ENCODE peak calls at places on chromosomes 3 and 15, in ten cellular contexts. One of them, this sample, is unnamed.
A peak's percentile ranks its signal among the peaks of the same experiment; 100 is the strongest.

GRCh38 chr3:178155521-178155920 is 380.7 kb upstream of the KCNMB2 start:
- DNase-seq in anterior cingulate cortex: no peak
- DNase-seq in cardiac fibroblast: no peak
- DNase-seq in Ammon's horn: no peak
- DNase-seq in GM04504: no peak
- DNase-seq in CD4-positive, alpha-beta T cell: no peak
- DNase-seq in ecto neural progenitor cell: no peak
- DNase-seq in WTC11: no peak
- DNase-seq in activated T-cell treated with anti-CD3 and anti-CD28 coated beads for 24 hours: no peak
- DNase-seq in stimulated activated CD4-positive, alpha-beta T cell treated with anti-CD3 and anti-CD28 coated beads, Interleukin-1b, Interleukin-23, amount 100 ng/mL, for 24 hours: no peak
- DNase-seq in this sample: no peak

GRCh38 chr3:37943631-37944242 is 46.8 kb upstream of the VILL start:
- DNase-seq in anterior cingulate cortex: no peak
- DNase-seq in cardiac fibroblast: no peak
- DNase-seq in Ammon's horn: no peak
- DNase-seq in GM04504: no peak
- DNase-seq in CD4-positive, alpha-beta T cell: no peak
- DNase-seq in ecto neural progenitor cell: no peak
- DNase-seq in WTC11: no peak
- DNase-seq in activated T-cell treated with anti-CD3 and anti-CD28 coated beads for 24 hours: no peak
- DNase-seq in stimulated activated CD4-positive, alpha-beta T cell treated with anti-CD3 and anti-CD28 coated beads, Interleukin-1b, Interleukin-23, amount 100 ng/mL, for 24 hours: no peak
- DNase-seq in this sample: no peak

GRCh38 chr3:180135101-180135500 is 98.4 kb upstream of the PEX5L start:
- DNase-seq in anterior cingulate cortex: no peak
- DNase-seq in cardiac fibroblast: no peak
- DNase-seq in Ammon's horn: no peak
- DNase-seq in GM04504: no peak
- DNase-seq in CD4-positive, alpha-beta T cell: no peak
- DNase-seq in ecto neural progenitor cell: no peak
- DNase-seq in WTC11: no peak
- DNase-seq in activated T-cell treated with anti-CD3 and anti-CD28 coated beads for 24 hours: no peak
- DNase-seq in stimulated activated CD4-positive, alpha-beta T cell treated with anti-CD3 and anti-CD28 coated beads, Interleukin-1b, Interleukin-23, amount 100 ng/mL, for 24 hours: no peak
- DNase-seq in this sample: no peak

GRCh38 chr3:152419748-152420147 is 151.0 kb downstream of the MBNL1 start:
- DNase-seq in anterior cingulate cortex: no peak
- DNase-seq in cardiac fibroblast: no peak
- DNase-seq in Ammon's horn: no peak
- DNase-seq in GM04504: no peak
- DNase-seq in CD4-positive, alpha-beta T cell: no peak
- DNase-seq in ecto neural progenitor cell: no peak
- DNase-seq in WTC11: no peak
- DNase-seq in activated T-cell treated with anti-CD3 and anti-CD28 coated beads for 24 hours: no peak
- DNase-seq in stimulated activated CD4-positive, alpha-beta T cell treated with anti-CD3 and anti-CD28 coated beads, Interleukin-1b, Interleukin-23, amount 100 ng/mL, for 24 hours: no peak
- DNase-seq in this sample: peak; percentile 71

GRCh38 chr3:30747771-30748281 is 141.4 kb downstream of the TGFBR2 start:
- DNase-seq in anterior cingulate cortex: no peak
- DNase-seq in cardiac fibroblast: peak; percentile 61
- DNase-seq in Ammon's horn: peak; percentile 13
- DNase-seq in GM04504: peak; percentile 20
- DNase-seq in CD4-positive, alpha-beta T cell: no peak
- DNase-seq in ecto neural progenitor cell: no peak
- DNase-seq in WTC11: no peak
- DNase-seq in activated T-cell treated with anti-CD3 and anti-CD28 coated beads for 24 hours: no peak
- DNase-seq in stimulated activated CD4-positive, alpha-beta T cell treated with anti-CD3 and anti-CD28 coated beads, Interleukin-1b, Interleukin-23, amount 100 ng/mL, for 24 hours: no peak
- DNase-seq in this sample: no peak

GRCh38 chr15:69548771-69549170 is 96.2 kb downstream of the RPLP1 start:
- DNase-seq in anterior cingulate cortex: no peak
- DNase-seq in cardiac fibroblast: no peak
- DNase-seq in Ammon's horn: no peak
- DNase-seq in GM04504: no peak
- DNase-seq in CD4-positive, alpha-beta T cell: no peak
- DNase-seq in ecto neural progenitor cell: no peak
- DNase-seq in WTC11: no peak
- DNase-seq in activated T-cell treated with anti-CD3 and anti-CD28 coated beads for 24 hours: no peak
- DNase-seq in stimulated activated CD4-positive, alpha-beta T cell treated with anti-CD3 and anti-CD28 coated beads, Interleukin-1b, Interleukin-23, amount 100 ng/mL, for 24 hours: no peak
- DNase-seq in this sample: no peak

GRCh38 chr3:64311424-64311920 is 86.2 kb upstream of the PRICKLE2 start:
- DNase-seq in anterior cingulate cortex: no peak
- DNase-seq in cardiac fibroblast: peak; percentile 45
- DNase-seq in Ammon's horn: no peak
- DNase-seq in GM04504: no peak
- DNase-seq in CD4-positive, alpha-beta T cell: no peak
- DNase-seq in ecto neural progenitor cell: no peak
- DNase-seq in WTC11: no peak
- DNase-seq in activated T-cell treated with anti-CD3 and anti-CD28 coated beads for 24 hours: no peak
- DNase-seq in stimulated activated CD4-positive, alpha-beta T cell treated with anti-CD3 and anti-CD28 coated beads, Interleukin-1b, Interleukin-23, amount 100 ng/mL, for 24 hours: no peak
- DNase-seq in this sample: no peak

GRCh38 chr3:49972656-49973055 is 32.7 kb downstream of the RBM6 start:
- DNase-seq in anterior cingulate cortex: no peak
- DNase-seq in cardiac fibroblast: no peak
- DNase-seq in Ammon's horn: no peak
- DNase-seq in GM04504: no peak
- DNase-seq in CD4-positive, alpha-beta T cell: no peak
- DNase-seq in ecto neural progenitor cell: no peak
- DNase-seq in WTC11: no peak
- DNase-seq in activated T-cell treated with anti-CD3 and anti-CD28 coated beads for 24 hours: no peak
- DNase-seq in stimulated activated CD4-positive, alpha-beta T cell treated with anti-CD3 and anti-CD28 coated beads, Interleukin-1b, Interleukin-23, amount 100 ng/mL, for 24 hours: no peak
- DNase-seq in this sample: no peak

GRCh38 chr3:36494461-36495109 is 114.3 kb downstream of the STAC start:
- DNase-seq in anterior cingulate cortex: no peak
- DNase-seq in cardiac fibroblast: peak; percentile 71
- DNase-seq in Ammon's horn: no peak
- DNase-seq in GM04504: peak; percentile 85
- DNase-seq in CD4-positive, alpha-beta T cell: no peak
- DNase-seq in ecto neural progenitor cell: no peak
- DNase-seq in WTC11: no peak
- DNase-seq in activated T-cell treated with anti-CD3 and anti-CD28 coated beads for 24 hours: no peak
- DNase-seq in stimulated activated CD4-positive, alpha-beta T cell treated with anti-CD3 and anti-CD28 coated beads, Interleukin-1b, Interleukin-23, amount 100 ng/mL, for 24 hours: no peak
- DNase-seq in this sample: no peak

GRCh38 chr3:58625196-58625595 is 41.4 kb downstream of the FAM3D start:
- DNase-seq in anterior cingulate cortex: no peak
- DNase-seq in cardiac fibroblast: no peak
- DNase-seq in Ammon's horn: no peak
- DNase-seq in GM04504: no peak
- DNase-seq in CD4-positive, alpha-beta T cell: no peak
- DNase-seq in ecto neural progenitor cell: no peak
- DNase-seq in WTC11: no peak
- DNase-seq in activated T-cell treated with anti-CD3 and anti-CD28 coated beads for 24 hours: no peak
- DNase-seq in stimulated activated CD4-positive, alpha-beta T cell treated with anti-CD3 and anti-CD28 coated beads, Interleukin-1b, Interleukin-23, amount 100 ng/mL, for 24 hours: no peak
- DNase-seq in this sample: no peak

GRCh38 chr3:162629372-162629771 is 1132.8 kb downstream of the OTOL1 start:
- DNase-seq in anterior cingulate cortex: no peak
- DNase-seq in cardiac fibroblast: no peak
- DNase-seq in Ammon's horn: no peak
- DNase-seq in GM04504: no peak
- DNase-seq in CD4-positive, alpha-beta T cell: no peak
- DNase-seq in ecto neural progenitor cell: no peak
- DNase-seq in WTC11: no peak
- DNase-seq in activated T-cell treated with anti-CD3 and anti-CD28 coated beads for 24 hours: no peak
- DNase-seq in stimulated activated CD4-positive, alpha-beta T cell treated with anti-CD3 and anti-CD28 coated beads, Interleukin-1b, Interleukin-23, amount 100 ng/mL, for 24 hours: no peak
- DNase-seq in this sample: no peak

GRCh38 chr15:65305776-65306175 is 1.3 kb downstream of the RNU5B-1 start:
- DNase-seq in anterior cingulate cortex: no peak
- DNase-seq in cardiac fibroblast: no peak
- DNase-seq in Ammon's horn: no peak
- DNase-seq in GM04504: no peak
- DNase-seq in CD4-positive, alpha-beta T cell: no peak
- DNase-seq in ecto neural progenitor cell: no peak
- DNase-seq in WTC11: no peak
- DNase-seq in activated T-cell treated with anti-CD3 and anti-CD28 coated beads for 24 hours: no peak
- DNase-seq in stimulated activated CD4-positive, alpha-beta T cell treated with anti-CD3 and anti-CD28 coated beads, Interleukin-1b, Interleukin-23, amount 100 ng/mL, for 24 hours: no peak
- DNase-seq in this sample: no peak

GRCh38 chr3:133014325-133014724 is 23.9 kb upstream of the TMEM108 start:
- DNase-seq in anterior cingulate cortex: no peak
- DNase-seq in cardiac fibroblast: no peak
- DNase-seq in Ammon's horn: no peak
- DNase-seq in GM04504: no peak
- DNase-seq in CD4-positive, alpha-beta T cell: no peak
- DNase-seq in ecto neural progenitor cell: no peak
- DNase-seq in WTC11: no peak
- DNase-seq in activated T-cell treated with anti-CD3 and anti-CD28 coated beads for 24 hours: no peak
- DNase-seq in stimulated activated CD4-positive, alpha-beta T cell treated with anti-CD3 and anti-CD28 coated beads, Interleukin-1b, Interleukin-23, amount 100 ng/mL, for 24 hours: no peak
- DNase-seq in this sample: no peak

GRCh38 chr3:175346573-175347356 is 487.6 kb downstream of the NAALADL2 start:
- DNase-seq in anterior cingulate cortex: peak; percentile 1
- DNase-seq in cardiac fibroblast: peak; percentile 94
- DNase-seq in Ammon's horn: peak; percentile 75
- DNase-seq in GM04504: peak; percentile 87
- DNase-seq in CD4-positive, alpha-beta T cell: no peak
- DNase-seq in ecto neural progenitor cell: no peak
- DNase-seq in WTC11: no peak
- DNase-seq in activated T-cell treated with anti-CD3 and anti-CD28 coated beads for 24 hours: no peak
- DNase-seq in stimulated activated CD4-positive, alpha-beta T cell treated with anti-CD3 and anti-CD28 coated beads, Interleukin-1b, Interleukin-23, amount 100 ng/mL, for 24 hours: no peak
- DNase-seq in this sample: no peak

GRCh38 chr3:139764936-139765335 is 87.2 kb upstream of the NMNAT3 start:
- DNase-seq in anterior cingulate cortex: no peak
- DNase-seq in cardiac fibroblast: peak; percentile 49
- DNase-seq in Ammon's horn: no peak
- DNase-seq in GM04504: peak; percentile 75
- DNase-seq in CD4-positive, alpha-beta T cell: no peak
- DNase-seq in ecto neural progenitor cell: no peak
- DNase-seq in WTC11: no peak
- DNase-seq in activated T-cell treated with anti-CD3 and anti-CD28 coated beads for 24 hours: no peak
- DNase-seq in stimulated activated CD4-positive, alpha-beta T cell treated with anti-CD3 and anti-CD28 coated beads, Interleukin-1b, Interleukin-23, amount 100 ng/mL, for 24 hours: no peak
- DNase-seq in this sample: no peak

GRCh38 chr3:8759038-8759755 is 10.2 kb downstream of the OXTR start:
- DNase-seq in anterior cingulate cortex: no peak
- DNase-seq in cardiac fibroblast: no peak
- DNase-seq in Ammon's horn: no peak
- DNase-seq in GM04504: no peak
- DNase-seq in CD4-positive, alpha-beta T cell: no peak
- DNase-seq in ecto neural progenitor cell: no peak
- DNase-seq in WTC11: no peak
- DNase-seq in activated T-cell treated with anti-CD3 and anti-CD28 coated beads for 24 hours: no peak
- DNase-seq in stimulated activated CD4-positive, alpha-beta T cell treated with anti-CD3 and anti-CD28 coated beads, Interleukin-1b, Interleukin-23, amount 100 ng/mL, for 24 hours: no peak
- DNase-seq in this sample: no peak

GRCh38 chr3:143291826-143292447 is 172.4 kb downstream of the CHST2 start:
- DNase-seq in anterior cingulate cortex: no peak
- DNase-seq in cardiac fibroblast: peak; percentile 49
- DNase-seq in Ammon's horn: peak; percentile 24
- DNase-seq in GM04504: no peak
- DNase-seq in CD4-positive, alpha-beta T cell: no peak
- DNase-seq in ecto neural progenitor cell: no peak
- DNase-seq in WTC11: no peak
- DNase-seq in activated T-cell treated with anti-CD3 and anti-CD28 coated beads for 24 hours: no peak
- DNase-seq in stimulated activated CD4-positive, alpha-beta T cell treated with anti-CD3 and anti-CD28 coated beads, Interleukin-1b, Interleukin-23, amount 100 ng/mL, for 24 hours: no peak
- DNase-seq in this sample: no peak

GRCh38 chr3:143604849-143605660 is 243.2 kb downstream of the SLC9A9 start:
- DNase-seq in anterior cingulate cortex: no peak
- DNase-seq in cardiac fibroblast: peak; percentile 13
- DNase-seq in Ammon's horn: peak; percentile 32
- DNase-seq in GM04504: no peak
- DNase-seq in CD4-positive, alpha-beta T cell: no peak
- DNase-seq in ecto neural progenitor cell: no peak
- DNase-seq in WTC11: no peak
- DNase-seq in activated T-cell treated with anti-CD3 and anti-CD28 coated beads for 24 hours: no peak
- DNase-seq in stimulated activated CD4-positive, alpha-beta T cell treated with anti-CD3 and anti-CD28 coated beads, Interleukin-1b, Interleukin-23, amount 100 ng/mL, for 24 hours: no peak
- DNase-seq in this sample: no peak

GRCh38 chr3:81909756-81910155 is 148.3 kb upstream of the GBE1 start:
- DNase-seq in anterior cingulate cortex: no peak
- DNase-seq in cardiac fibroblast: no peak
- DNase-seq in Ammon's horn: no peak
- DNase-seq in GM04504: no peak
- DNase-seq in CD4-positive, alpha-beta T cell: no peak
- DNase-seq in ecto neural progenitor cell: no peak
- DNase-seq in WTC11: no peak
- DNase-seq in activated T-cell treated with anti-CD3 and anti-CD28 coated beads for 24 hours: no peak
- DNase-seq in stimulated activated CD4-positive, alpha-beta T cell treated with anti-CD3 and anti-CD28 coated beads, Interleukin-1b, Interleukin-23, amount 100 ng/mL, for 24 hours: no peak
- DNase-seq in this sample: no peak

GRCh38 chr3:159418571-159419526 is 569.8 kb upstream of the IL12A start:
- DNase-seq in anterior cingulate cortex: no peak
- DNase-seq in cardiac fibroblast: peak; percentile 61
- DNase-seq in Ammon's horn: no peak
- DNase-seq in GM04504: no peak
- DNase-seq in CD4-positive, alpha-beta T cell: no peak
- DNase-seq in ecto neural progenitor cell: no peak
- DNase-seq in WTC11: no peak
- DNase-seq in activated T-cell treated with anti-CD3 and anti-CD28 coated beads for 24 hours: no peak
- DNase-seq in stimulated activated CD4-positive, alpha-beta T cell treated with anti-CD3 and anti-CD28 coated beads, Interleukin-1b, Interleukin-23, amount 100 ng/mL, for 24 hours: no peak
- DNase-seq in this sample: no peak

GRCh38 chr15:50685191-50685975 is 1.2 kb downstream of the TRPM7 start:
- DNase-seq in anterior cingulate cortex: no peak
- DNase-seq in cardiac fibroblast: peak; percentile 29
- DNase-seq in Ammon's horn: peak; percentile 2
- DNase-seq in GM04504: no peak
- DNase-seq in CD4-positive, alpha-beta T cell: no peak
- DNase-seq in ecto neural progenitor cell: no peak
- DNase-seq in WTC11: no peak
- DNase-seq in activated T-cell treated with anti-CD3 and anti-CD28 coated beads for 24 hours: no peak
- DNase-seq in stimulated activated CD4-positive, alpha-beta T cell treated with anti-CD3 and anti-CD28 coated beads, Interleukin-1b, Interleukin-23, amount 100 ng/mL, for 24 hours: no peak
- DNase-seq in this sample: no peak

GRCh38 chr3:100603449-100603848 is 6.0 kb upstream of the ADGRG7 start:
- DNase-seq in anterior cingulate cortex: no peak
- DNase-seq in cardiac fibroblast: peak; percentile 48
- DNase-seq in Ammon's horn: no peak
- DNase-seq in GM04504: no peak
- DNase-seq in CD4-positive, alpha-beta T cell: no peak
- DNase-seq in ecto neural progenitor cell: no peak
- DNase-seq in WTC11: no peak
- DNase-seq in activated T-cell treated with anti-CD3 and anti-CD28 coated beads for 24 hours: no peak
- DNase-seq in stimulated activated CD4-positive, alpha-beta T cell treated with anti-CD3 and anti-CD28 coated beads, Interleukin-1b, Interleukin-23, amount 100 ng/mL, for 24 hours: no peak
- DNase-seq in this sample: no peak

GRCh38 chr3:60536420-60536819 is 714.8 kb downstream of the FHIT start:
- DNase-seq in anterior cingulate cortex: no peak
- DNase-seq in cardiac fibroblast: no peak
- DNase-seq in Ammon's horn: no peak
- DNase-seq in GM04504: no peak
- DNase-seq in CD4-positive, alpha-beta T cell: no peak
- DNase-seq in ecto neural progenitor cell: no peak
- DNase-seq in WTC11: no peak
- DNase-seq in activated T-cell treated with anti-CD3 and anti-CD28 coated beads for 24 hours: no peak
- DNase-seq in stimulated activated CD4-positive, alpha-beta T cell treated with anti-CD3 and anti-CD28 coated beads, Interleukin-1b, Interleukin-23, amount 100 ng/mL, for 24 hours: no peak
- DNase-seq in this sample: no peak

GRCh38 chr15:26007151-26007550 is 144.0 kb upstream of the ATP10A start:
- DNase-seq in anterior cingulate cortex: no peak
- DNase-seq in cardiac fibroblast: no peak
- DNase-seq in Ammon's horn: no peak
- DNase-seq in GM04504: no peak
- DNase-seq in CD4-positive, alpha-beta T cell: no peak
- DNase-seq in ecto neural progenitor cell: no peak
- DNase-seq in WTC11: no peak
- DNase-seq in activated T-cell treated with anti-CD3 and anti-CD28 coated beads for 24 hours: no peak
- DNase-seq in stimulated activated CD4-positive, alpha-beta T cell treated with anti-CD3 and anti-CD28 coated beads, Interleukin-1b, Interleukin-23, amount 100 ng/mL, for 24 hours: no peak
- DNase-seq in this sample: no peak

GRCh38 chr15:61921093-61921492 is 139.2 kb downstream of the VPS13C start:
- DNase-seq in anterior cingulate cortex: no peak
- DNase-seq in cardiac fibroblast: no peak
- DNase-seq in Ammon's horn: no peak
- DNase-seq in GM04504: no peak
- DNase-seq in CD4-positive, alpha-beta T cell: no peak
- DNase-seq in ecto neural progenitor cell: no peak
- DNase-seq in WTC11: no peak
- DNase-seq in activated T-cell treated with anti-CD3 and anti-CD28 coated beads for 24 hours: no peak
- DNase-seq in stimulated activated CD4-positive, alpha-beta T cell treated with anti-CD3 and anti-CD28 coated beads, Interleukin-1b, Interleukin-23, amount 100 ng/mL, for 24 hours: no peak
- DNase-seq in this sample: no peak

GRCh38 chr3:37729119-37729518 is 132.6 kb upstream of the CTDSPL start:
- DNase-seq in anterior cingulate cortex: no peak
- DNase-seq in cardiac fibroblast: peak; percentile 38
- DNase-seq in Ammon's horn: no peak
- DNase-seq in GM04504: no peak
- DNase-seq in CD4-positive, alpha-beta T cell: no peak
- DNase-seq in ecto neural progenitor cell: no peak
- DNase-seq in WTC11: no peak
- DNase-seq in activated T-cell treated with anti-CD3 and anti-CD28 coated beads for 24 hours: no peak
- DNase-seq in stimulated activated CD4-positive, alpha-beta T cell treated with anti-CD3 and anti-CD28 coated beads, Interleukin-1b, Interleukin-23, amount 100 ng/mL, for 24 hours: no peak
- DNase-seq in this sample: no peak

GRCh38 chr15:67548862-67549651 is 6.6 kb downstream of the MAP2K5 start:
- DNase-seq in anterior cingulate cortex: peak; percentile 28
- DNase-seq in cardiac fibroblast: no peak
- DNase-seq in Ammon's horn: peak; percentile 85
- DNase-seq in GM04504: no peak
- DNase-seq in CD4-positive, alpha-beta T cell: no peak
- DNase-seq in ecto neural progenitor cell: peak; percentile 80
- DNase-seq in WTC11: peak; percentile 75
- DNase-seq in activated T-cell treated with anti-CD3 and anti-CD28 coated beads for 24 hours: no peak
- DNase-seq in stimulated activated CD4-positive, alpha-beta T cell treated with anti-CD3 and anti-CD28 coated beads, Interleukin-1b, Interleukin-23, amount 100 ng/mL, for 24 hours: no peak
- DNase-seq in this sample: no peak

GRCh38 chr3:120161902-120162301 is 67.7 kb upstream of the GSK3B start:
- DNase-seq in anterior cingulate cortex: no peak
- DNase-seq in cardiac fibroblast: no peak
- DNase-seq in Ammon's horn: no peak
- DNase-seq in GM04504: no peak
- DNase-seq in CD4-positive, alpha-beta T cell: no peak
- DNase-seq in ecto neural progenitor cell: no peak
- DNase-seq in WTC11: no peak
- DNase-seq in activated T-cell treated with anti-CD3 and anti-CD28 coated beads for 24 hours: no peak
- DNase-seq in stimulated activated CD4-positive, alpha-beta T cell treated with anti-CD3 and anti-CD28 coated beads, Interleukin-1b, Interleukin-23, amount 100 ng/mL, for 24 hours: no peak
- DNase-seq in this sample: no peak